ENCODE peak calls at places on chromosomes 5 and 9, in six cellular contexts. R is HCT116, S is fibroblast of lung, Z is fibroblast of mammary gland, H is suprapubic skin, I is colonic mucosa. K is an unnamed sample.

GRCh38 chr5:78495800-78496199 is 135.4 kb downstream of the SCAMP1 start:
- DNase-seq in R (no peak), S (peak), Z (no peak), H (no peak), I (peak), K (no peak)

GRCh38 chr9:5531251-5531972 is 21.1 kb downstream of the PDCD1LG2 start:
- DNase-seq in R (no peak), S (no peak), Z (no peak), H (no peak), I (no peak), K (no peak)

GRCh38 chr5:42235837-42236236 is 187.4 kb upstream of the GHR start:
- DNase-seq in R (no peak), S (no peak), Z (peak), H (no peak), I (no peak), K (no peak)

GRCh38 chr5:78252715-78253114 is 41.8 kb downstream of the AP3B1 start:
- DNase-seq in R (no peak), S (no peak), Z (no peak), H (no peak), I (no peak), K (no peak)

GRCh38 chr5:78801413-78801812 is 152.8 kb upstream of the LHFPL2 start:
- DNase-seq in R (no peak), S (no peak), Z (no peak), H (no peak), I (no peak), K (no peak)

GRCh38 chr9:106753155-106753671 is 109.8 kb upstream of the ZNF462 start:
- DNase-seq in R (no peak), S (no peak), Z (no peak), H (no peak), I (no peak), K (no peak)

GRCh38 chr5:139600336-139600949 is 39.3 kb downstream of the UBE2D2 start:
- DNase-seq in R (no peak), S (peak), Z (peak), H (no peak), I (no peak), K (peak)

GRCh38 chr5:19795218-19795617 is 192.8 kb downstream of the CDH18 start:
- DNase-seq in R (no peak), S (peak), Z (peak), H (no peak), I (no peak), K (peak)

GRCh38 chr5:61084658-61085057 is 77.6 kb downstream of the SMIM15 start:
- DNase-seq in R (no peak), S (no peak), Z (no peak), H (no peak), I (no peak), K (no peak)

GRCh38 chr9:130282000-130282700 is 16.6 kb downstream of the HMCN2 start:
- DNase-seq in R (no peak), S (no peak), Z (no peak), H (no peak), I (no peak), K (no peak)

GRCh38 chr5:111454198-111454606 is 58.1 kb downstream of the STARD4 start:
- DNase-seq in R (no peak), S (peak), Z (peak), H (no peak), I (no peak), K (peak)

GRCh38 chr5:111681791-111682190 is 75.2 kb downstream of the NREP start:
- DNase-seq in R (no peak), S (no peak), Z (peak), H (no peak), I (no peak), K (no peak)

GRCh38 chr5:160165137-160166068 is 46.2 kb upstream of the PWWP2A start:
- DNase-seq in R (peak), S (peak), Z (peak), H (peak), I (peak), K (peak)

GRCh38 chr5:138979684-138980275 is 104.6 kb upstream of the LRRTM2 start:
- DNase-seq in R (no peak), S (no peak), Z (no peak), H (no peak), I (no peak), K (no peak)

GRCh38 chr5:127031147-127031862 is 947 bp upstream of the MARCHF3 start:
- DNase-seq in R (no peak), S (peak), Z (no peak), H (no peak), I (no peak), K (no peak)

GRCh38 chr9:130467371-130467770 is 22.6 kb downstream of the ASS1 start:
- DNase-seq in R (no peak), S (no peak), Z (no peak), H (no peak), I (no peak), K (no peak)

GRCh38 chr5:169006206-169006605 is 294.7 kb downstream of the SLIT3 start:
- DNase-seq in R (no peak), S (no peak), Z (no peak), H (no peak), I (no peak), K (no peak)

GRCh38 chr9:6889868-6890267 is 132.1 kb downstream of the KDM4C start:
- DNase-seq in R (no peak), S (no peak), Z (no peak), H (no peak), I (no peak), K (no peak)

GRCh38 chr5:151092750-151093149 is 11.9 kb upstream of the TNIP1 start:
- DNase-seq in R (no peak), S (peak), Z (peak), H (no peak), I (no peak), K (peak)

GRCh38 chr5:151094054-151094858 is 13.4 kb upstream of the TNIP1 start:
- DNase-seq in R (no peak), S (peak), Z (no peak), H (no peak), I (peak), K (peak)

GRCh38 chr5:151095341-151096000 is 14.6 kb upstream of the TNIP1 start:
- DNase-seq in R (no peak), S (peak), Z (peak), H (no peak), I (peak), K (peak)

GRCh38 chr5:151094861-151095260 is 14.0 kb upstream of the TNIP1 start:
- DNase-seq in R (no peak), S (no peak), Z (peak), H (no peak), I (peak), K (peak)

GRCh38 chr5:151093476-151093889 is 12.6 kb upstream of the TNIP1 start:
- DNase-seq in R (no peak), S (peak), Z (peak), H (no peak), I (no peak), K (peak)
- TF ChIP-seq CTCF in R (no peak), S (no peak), Z (peak), H (no peak), I (no peak), K (no peak)

DNA sequence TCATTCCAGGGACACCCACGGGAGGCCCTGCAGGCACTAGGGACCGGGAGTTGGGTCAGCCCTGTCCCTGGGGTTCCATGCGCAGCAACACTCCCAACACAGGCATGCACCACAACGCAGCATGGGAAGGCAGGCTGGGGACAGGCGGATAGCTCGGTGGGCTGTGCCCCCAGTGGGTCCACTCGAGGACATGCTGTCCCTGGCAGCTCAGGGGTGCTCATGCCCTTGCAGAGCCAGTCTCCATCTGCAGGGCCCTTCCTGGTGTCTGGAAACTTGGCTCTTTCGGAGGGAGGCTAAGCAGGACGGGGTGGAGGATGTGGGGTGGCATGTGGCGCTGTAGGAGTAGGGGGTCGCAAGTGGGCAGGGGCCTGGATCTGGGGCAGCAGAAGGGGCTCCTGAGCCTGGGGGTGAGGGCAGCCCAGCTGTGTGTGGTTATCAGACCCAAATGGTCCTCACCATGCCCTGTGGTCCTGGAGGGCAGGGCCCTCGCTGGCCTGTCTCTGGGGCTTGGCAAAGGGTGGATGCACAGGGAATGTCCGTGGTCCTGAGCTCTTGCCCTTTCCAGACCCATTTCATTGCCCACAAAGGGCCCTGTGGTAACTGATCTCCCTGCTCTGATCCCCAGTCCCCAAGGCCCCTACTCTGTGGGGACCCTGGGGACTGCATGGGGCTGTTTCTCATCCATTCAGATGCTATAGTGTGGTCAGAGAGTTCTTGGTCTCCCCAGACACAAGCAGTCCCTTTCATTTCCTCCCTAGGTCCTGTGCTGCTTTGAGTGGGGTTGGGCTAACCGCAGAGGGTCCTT is 90.3 kb upstream of the PHYKPL start:
- DNase-seq in R (no peak), S (no peak), Z (no peak), H (no peak), I (no peak), K (no peak)
- H3K4me3 ChIP-seq in R (no peak), S (no peak), Z (no peak), H (no peak), I (no peak), K (no peak)

GRCh38 chr9:90047828-90048227 is 443.0 kb downstream of the GADD45G start:
- DNase-seq in R (no peak), S (no peak), Z (no peak), H (no peak), I (no peak), K (no peak)

GRCh38 chr9:90057361-90057760 is 452.5 kb downstream of the GADD45G start:
- DNase-seq in R (no peak), S (no peak), Z (no peak), H (no peak), I (no peak), K (no peak)

GRCh38 chr9:90054810-90055209 is 450.0 kb downstream of the GADD45G start:
- DNase-seq in R (no peak), S (no peak), Z (no peak), H (no peak), I (no peak), K (no peak)

GRCh38 chr9:90055226-90055625 is 450.4 kb downstream of the GADD45G start:
- DNase-seq in R (no peak), S (no peak), Z (no peak), H (no peak), I (no peak), K (no peak)

DNA sequence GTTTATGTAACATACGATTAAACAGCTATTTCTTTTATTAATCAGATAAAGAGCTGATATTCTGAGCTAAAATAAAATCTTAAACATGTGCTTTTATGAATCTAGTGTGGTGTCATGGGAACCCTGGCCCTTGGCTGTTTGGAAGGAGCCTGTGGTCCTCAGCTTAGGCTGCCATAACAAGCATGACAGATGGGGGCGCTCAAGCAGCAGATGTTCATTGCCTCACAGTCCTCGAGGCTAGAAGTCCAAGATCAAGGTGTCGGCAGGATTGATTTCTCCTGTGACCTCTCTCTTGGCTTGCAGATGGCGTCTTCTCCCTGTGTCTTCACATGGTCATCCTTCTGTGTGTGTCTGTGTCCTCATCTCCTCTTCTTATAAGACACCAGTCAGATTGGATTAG is 448.2 kb downstream of the GADD45G start:
- DNase-seq in R (peak), S (no peak), Z (no peak), H (no peak), I (no peak), K (no peak)
- TF ChIP-seq CTCF in R (peak), S (no peak), Z (peak), H (no peak), I (no peak), K (peak)

GRCh38 chr5:80077317-80077716 is 42.2 kb downstream of the THBS4 start:
- DNase-seq in R (no peak), S (no peak), Z (no peak), H (no peak), I (no peak), K (no peak)
- H3K4me3 ChIP-seq in R (no peak), S (no peak), Z (no peak), H (no peak), I (no peak), K (no peak)

GRCh38 chr5:135894271-135894670 is 1.4 kb downstream of the IL9 start:
- DNase-seq in R (no peak), S (no peak), Z (no peak), H (peak), I (no peak), K (no peak)
- TF ChIP-seq CTCF in R (no peak), S (no peak), Z (no peak), H (no peak), I (no peak), K (no peak)